ENCODE peak calls at places on chromosomes 7 and 10, in five cellular contexts. O, M, V, N and Y are unnamed samples.

GRCh38 chr10:89357955-89358354 is 19.9 kb upstream of the IFIT1B start:
- DNase-seq in O (no peak), M (no peak), V (no peak), N (no peak), Y (no peak)

GRCh38 chr10:112649492-112650152 is 202.6 kb downstream of the VTI1A start:
- DNase-seq in O (no peak), M (no peak), V (no peak), N (no peak), Y (peak; percentile 60)

GRCh38 chr10:31612082-31612481 is 293.1 kb downstream of the ZEB1 start:
- DNase-seq in O (no peak), M (no peak), V (no peak), N (no peak), Y (no peak)

GRCh38 chr7:4058158-4058557 is 623.9 kb upstream of the FOXK1 start:
- DNase-seq in O (no peak), M (no peak), V (no peak), N (no peak), Y (no peak)

GRCh38 chr7:100895701-100895955 is at the start of gene ACHE:
- DNase-seq in O (no peak), M (no peak), V (no peak), N (no peak), Y (no peak)

GRCh38 chr7:105664816-105665525 is 83.7 kb upstream of the EFCAB10 start:
- DNase-seq in O (no peak), M (no peak), V (no peak), N (no peak), Y (peak; percentile 19)

GRCh38 chr7:140639366-140640053 is 1.1 kb downstream of the DENND2A start:
- DNase-seq in O (no peak), M (no peak), V (peak; percentile 62), N (no peak), Y (peak; percentile 85)

GRCh38 chr7:51430480-51431086 is 114.0 kb upstream of the COBL start:
- DNase-seq in O (no peak), M (peak; percentile 28), V (no peak), N (peak; percentile 58), Y (peak; percentile 26)

GRCh38 chr10:5776881-5777197 is 36.4 kb downstream of the GDI2 start:
- DNase-seq in O (no peak), M (no peak), V (no peak), N (no peak), Y (peak; percentile 90)

GRCh38 chr10:77011823-77012566 is 625.6 kb downstream of the KCNMA1 start:
- DNase-seq in O (no peak), M (no peak), V (no peak), N (no peak), Y (peak; percentile 70)

GRCh38 chr7:37251222-37251621 is 197.4 kb downstream of the ELMO1 start:
- DNase-seq in O (no peak), M (no peak), V (no peak), N (no peak), Y (no peak)

GRCh38 chr10:12902135-12902572 is 99.4 kb downstream of the CCDC3 start:
- DNase-seq in O (no peak), M (no peak), V (peak; percentile 50), N (peak; percentile 65), Y (peak; percentile 54)

GRCh38 chr10:112383325-112383724 is 9.4 kb downstream of the ACSL5 start:
- DNase-seq in O (peak; percentile 71), M (no peak), V (no peak), N (peak; percentile 91), Y (peak; percentile 22)

GRCh38 chr10:121005948-121006587 is 154.9 kb downstream of the WDR11 start:
- DNase-seq in O (no peak), M (no peak), V (no peak), N (no peak), Y (no peak)

GRCh38 chr10:125629758-125630376 is 53.1 kb downstream of the TEX36 start:
- DNase-seq in O (no peak), M (no peak), V (no peak), N (no peak), Y (peak; percentile 26)

GRCh38 chr10:78856421-78856820 is 212.3 kb upstream of the ZMIZ1 start:
- DNase-seq in O (peak; percentile 75), M (peak; percentile 58), V (no peak), N (no peak), Y (no peak)

GRCh38 chr10:78306358-78306757 is 272.7 kb downstream of the RPS24 start:
- DNase-seq in O (peak; percentile 45), M (no peak), V (no peak), N (no peak), Y (no peak)

GRCh38 chr7:34837826-34838225 is 179.8 kb downstream of the NPSR1 start:
- DNase-seq in O (no peak), M (no peak), V (no peak), N (no peak), Y (no peak)

GRCh38 chr10:29957887-29958330 is 101.5 kb downstream of the JCAD start:
- DNase-seq in O (peak; percentile 96), M (no peak), V (peak; percentile 52), N (no peak), Y (peak; percentile 64)

GRCh38 chr10:11639346-11639745 is 27.9 kb upstream of the USP6NL start:
- DNase-seq in O (no peak), M (no peak), V (no peak), N (no peak), Y (no peak)

GRCh38 chr10:11642558-11642957 is 31.1 kb upstream of the USP6NL start:
- DNase-seq in O (no peak), M (no peak), V (no peak), N (no peak), Y (no peak)

GRCh38 chr10:11639861-11640764 is 28.7 kb upstream of the USP6NL start:
- DNase-seq in O (no peak), M (no peak), V (no peak), N (peak; percentile 43), Y (no peak)

GRCh38 chr10:11646450-11646849 is 35.0 kb upstream of the USP6NL start:
- DNase-seq in O (no peak), M (no peak), V (no peak), N (no peak), Y (no peak)

DNA sequence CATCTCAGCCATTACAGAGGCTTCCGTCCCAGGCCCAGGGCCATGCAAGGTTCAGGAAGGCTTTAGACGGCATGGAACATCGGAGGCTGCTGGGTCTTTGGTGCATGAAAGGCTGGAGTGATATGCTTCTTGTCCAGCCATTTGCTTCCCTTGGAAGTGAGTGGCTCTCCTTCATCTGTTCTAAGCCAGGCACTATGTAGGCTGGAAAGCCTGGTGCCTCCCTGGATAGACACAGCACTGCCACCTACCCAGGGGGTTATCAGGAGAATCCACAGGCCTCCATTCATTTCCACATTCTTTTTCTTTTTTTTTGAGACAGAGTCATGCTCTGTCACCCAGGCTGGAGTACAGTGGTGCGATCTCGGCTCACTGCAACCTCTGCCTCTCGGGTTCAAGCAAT is 31.6 kb upstream of the USP6NL start:
- DNase-seq in O (no peak), M (no peak), V (no peak), N (no peak), Y (no peak)
- H3K4me3 ChIP-seq in O (no peak overlapping the region), M (no peak overlapping the region), V (no peak overlapping the region), N (no peak overlapping the region), Y (no peak overlapping the region)

DNA sequence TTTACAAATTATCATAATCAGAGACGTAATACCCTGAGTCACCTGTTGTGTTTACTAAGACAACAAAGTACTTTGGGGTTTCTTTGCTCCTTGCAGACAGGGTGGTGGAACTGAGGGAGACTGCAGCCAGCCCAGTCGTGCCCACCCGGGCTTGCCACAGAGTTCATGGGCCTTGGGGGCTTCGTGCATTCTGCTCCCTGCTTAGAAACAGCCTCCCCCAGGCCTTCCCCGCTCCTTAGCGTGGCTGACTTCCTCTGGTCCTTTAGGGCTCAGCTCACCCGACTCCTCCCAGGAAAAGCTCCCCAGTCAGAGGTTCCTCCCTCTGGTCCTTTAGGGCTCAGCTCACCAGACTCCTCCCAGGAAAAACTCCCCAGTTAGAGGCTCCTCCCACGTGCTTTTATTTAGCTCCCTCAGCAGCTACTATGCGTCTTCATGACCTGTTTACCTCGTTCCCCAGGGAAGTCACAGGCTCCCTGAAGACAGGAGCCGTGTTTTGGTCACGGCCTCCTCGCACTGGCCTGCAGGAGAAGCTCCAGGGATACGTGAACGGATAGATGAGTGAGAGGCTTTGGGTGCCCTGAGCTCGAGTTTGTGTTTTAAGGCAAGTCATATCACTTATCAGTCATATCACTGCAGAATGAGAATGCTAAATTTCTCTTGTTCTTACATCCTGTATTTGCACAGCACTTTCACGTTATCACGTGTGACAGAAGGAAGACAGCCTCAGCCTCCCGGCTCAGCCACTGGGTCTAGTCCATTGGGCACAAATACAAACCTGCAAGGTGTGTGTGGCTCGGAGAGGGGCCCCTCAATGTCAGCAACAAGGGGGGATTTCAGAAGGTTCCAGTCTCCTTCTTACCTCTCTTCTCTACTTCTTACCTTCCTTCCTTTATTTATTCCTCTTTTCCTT is 52.7 kb upstream of the VIPR2 start:
- DNase-seq in O (no peak), M (no peak), V (peak; percentile 44), N (no peak), Y (no peak)
- H3K4me3 ChIP-seq in O (no peak overlapping the region), M (no peak overlapping the region), V (no peak overlapping the region), N (no peak overlapping the region), Y (no peak overlapping the region)

GRCh38 chr7:17019106-17019505 is 137.3 kb upstream of the AGR3 start:
- DNase-seq in O (no peak), M (no peak), V (no peak), N (no peak), Y (peak; percentile 69)

GRCh38 chr7:17015575-17015974 is 133.8 kb upstream of the AGR3 start:
- DNase-seq in O (no peak), M (no peak), V (no peak), N (no peak), Y (peak; percentile 85)

GRCh38 chr7:17014693-17015092 is 132.9 kb upstream of the AGR3 start:
- DNase-seq in O (no peak), M (no peak), V (no peak), N (no peak), Y (no peak)

GRCh38 chr7:17013204-17013603 is 131.4 kb upstream of the AGR3 start:
- DNase-seq in O (no peak), M (no peak), V (no peak), N (no peak), Y (no peak)

GRCh38 chr7:17016402-17017010 is 134.7 kb upstream of the AGR3 start:
- DNase-seq in O (no peak), M (no peak), V (no peak), N (no peak), Y (no peak)
- H3K4me3 ChIP-seq in O (no peak overlapping the region), M (no peak overlapping the region), V (no peak overlapping the region), N (no peak overlapping the region), Y (no peak overlapping the region)

GRCh38 chr10:96832721-96833219 is 672 bp downstream of the LCOR start:
- DNase-seq in O (peak; percentile 90), M (peak; percentile 92), V (peak; percentile 84), N (peak; percentile 85), Y (peak; percentile 70)

GRCh38 chr10:96835826-96836365 is 3.8 kb downstream of the LCOR start:
- DNase-seq in O (no peak), M (no peak), V (no peak), N (no peak), Y (peak; percentile 65)

GRCh38 chr10:96833220-96834001 is 1.3 kb downstream of the LCOR start:
- DNase-seq in O (no peak), M (no peak), V (peak; percentile 25), N (peak; percentile 43), Y (no peak)

GRCh38 chr10:96831867-96832720 is at the start of gene LCOR:
- DNase-seq in O (peak; percentile 89), M (peak; percentile 91), V (peak; percentile 87), N (peak; percentile 88), Y (peak; percentile 88)

DNA sequence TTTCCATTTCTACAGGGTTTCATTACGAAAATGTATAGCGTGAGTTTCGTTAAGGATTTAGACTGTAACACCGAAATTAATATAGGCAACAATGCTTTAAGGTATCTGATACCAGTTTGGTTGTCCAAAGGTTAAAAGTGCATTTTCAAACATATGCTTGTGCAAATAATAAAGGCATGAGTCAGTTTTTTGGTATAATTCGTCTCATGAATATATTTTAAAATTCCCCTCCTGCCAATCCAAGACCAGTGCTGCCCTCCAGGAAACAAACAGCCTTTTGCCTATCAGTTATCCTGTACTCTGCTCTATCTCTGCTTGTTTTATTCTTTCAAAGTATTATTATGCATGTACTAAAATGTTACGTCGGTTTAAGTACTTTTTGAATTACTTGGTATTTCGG is 2.0 kb downstream of the LCOR start:
- DNase-seq in O (no peak), M (no peak), V (no peak), N (no peak), Y (no peak)
- H3K4me3 ChIP-seq in O (peak overlapping the region; percentile 96), M (no peak overlapping the region), V (peak overlapping the region; percentile 89), N (peak overlapping the region; percentile 98), Y (peak overlapping the region; percentile 80)